ENCODE peak calls at places on chromosomes 16 and 17, in four cellular contexts. One of them, this sample, is unnamed.

GRCh38 chr16:10738231-10739077 is 5.2 kb upstream of the NUBP1 start:
- DNase-seq in IMR-90: peak
- DNase-seq in H9: peak
- DNase-seq in H1: no peak
- DNase-seq in this sample: peak

GRCh38 chr17:38604479-38605229 is 1.1 kb downstream of the SRCIN1 start:
- DNase-seq in H9: peak
- DNase-seq in H1: peak
- DNase-seq in IMR-90: no peak
- DNase-seq in this sample: peak

GRCh38 chr17:15966879-15967248 is 21.9 kb downstream of the ADORA2B start:
- DNase-seq in H9: peak
- DNase-seq in H1: peak
- DNase-seq in IMR-90: no peak
- DNase-seq in this sample: peak

GRCh38 chr17:78669975-78670518 is 92.9 kb upstream of the DNAH17 start:
- DNase-seq in H1: no peak
- DNase-seq in IMR-90: no peak
- DNase-seq in H9: no peak
- DNase-seq in this sample: no peak

GRCh38 chr17:57671546-57672204 is 73.4 kb downstream of the CCDC182 start:
- DNase-seq in H1: peak
- DNase-seq in H9: peak
- DNase-seq in IMR-90: peak
- DNase-seq in this sample: peak

GRCh38 chr17:29241015-29241963 is 5.4 kb upstream of the CRYBA1 start:
- DNase-seq in H1: no peak
- DNase-seq in H9: peak
- DNase-seq in IMR-90: peak
- DNase-seq in this sample: peak

GRCh38 chr17:42276359-42276608 is at the start of gene STAT5B:
- DNase-seq in H9: peak
- DNase-seq in IMR-90: peak
- DNase-seq in H1: peak
- DNase-seq in this sample: peak

GRCh38 chr17:72187544-72187943 is 66.7 kb downstream of the SOX9 start:
- DNase-seq in H9: no peak
- DNase-seq in IMR-90: peak
- DNase-seq in H1: no peak
- DNase-seq in this sample: no peak

GRCh38 chr17:72719582-72720493 is 372.6 kb downstream of the SLC39A11 start:
- DNase-seq in H9: no peak
- DNase-seq in IMR-90: peak
- DNase-seq in H1: no peak
- DNase-seq in this sample: no peak

GRCh38 chr17:56773124-56773523 is 60.6 kb downstream of the C17orf67 start:
- DNase-seq in H9: no peak
- DNase-seq in IMR-90: no peak
- DNase-seq in H1: no peak
- DNase-seq in this sample: no peak

GRCh38 chr17:32992360-32993033 is 850 bp downstream of the SPACA3 start:
- DNase-seq in IMR-90: no peak
- DNase-seq in H1: no peak
- DNase-seq in H9: no peak
- DNase-seq in this sample: no peak

GRCh38 chr17:39822051-39822450 is 42.1 kb downstream of the IKZF3 start:
- DNase-seq in H1: no peak
- DNase-seq in IMR-90: no peak
- DNase-seq in H9: no peak
- DNase-seq in this sample: no peak

GRCh38 chr16:50252082-50252611 is 14.2 kb upstream of the ADCY7 start:
- DNase-seq in H9: no peak
- DNase-seq in IMR-90: no peak
- DNase-seq in H1: no peak
- DNase-seq in this sample: no peak

GRCh38 chr17:41547921-41548843 is 20.1 kb upstream of the KRT19 start:
- DNase-seq in IMR-90: peak
- DNase-seq in H1: no peak
- DNase-seq in H9: no peak
- DNase-seq in this sample: no peak

GRCh38 chr16:17773698-17774101 is 302.9 kb upstream of the XYLT1 start:
- DNase-seq in H1: no peak
- DNase-seq in H9: no peak
- DNase-seq in IMR-90: peak
- DNase-seq in this sample: peak

GRCh38 chr17:285751-286422 is 66.7 kb downstream of the RPH3AL start:
- DNase-seq in H1: peak
- DNase-seq in IMR-90: no peak
- DNase-seq in H9: no peak
- DNase-seq in this sample: no peak

GRCh38 chr17:39225308-39225973 is at the start of gene STAC2:
- DNase-seq in H9: no peak
- DNase-seq in IMR-90: no peak
- DNase-seq in H1: no peak
- DNase-seq in this sample: no peak

GRCh38 chr17:50361561-50362480 is 11.2 kb downstream of the MRPL27 start:
- DNase-seq in H9: peak
- DNase-seq in H1: peak
- DNase-seq in IMR-90: peak
- DNase-seq in this sample: peak

GRCh38 chr17:61076649-61077048 is 323.0 kb upstream of the TBX2 start:
- DNase-seq in IMR-90: peak
- DNase-seq in H1: no peak
- DNase-seq in H9: no peak
- DNase-seq in this sample: no peak

GRCh38 chr17:54282886-54283285 is 460.2 kb downstream of the KIF2B start:
- DNase-seq in IMR-90: no peak
- DNase-seq in H9: no peak
- DNase-seq in H1: no peak
- DNase-seq in this sample: no peak
- H3K56ac ChIP-seq in IMR-90: no peak
- H3K56ac ChIP-seq in H9: no peak
- H3K56ac ChIP-seq in H1: no peak
- H3K56ac ChIP-seq in this sample: no peak

GRCh38 chr17:35079547-35079946 is 16.0 kb upstream of the RFFL start:
- DNase-seq in H9: no peak
- DNase-seq in IMR-90: peak
- DNase-seq in H1: no peak
- DNase-seq in this sample: no peak

GRCh38 chr17:35074711-35075707 is 11.5 kb upstream of the RFFL start:
- DNase-seq in H1: no peak
- DNase-seq in H9: no peak
- DNase-seq in IMR-90: no peak
- DNase-seq in this sample: no peak

GRCh38 chr17:35073183-35073790 is 9.8 kb upstream of the RFFL start:
- DNase-seq in H9: no peak
- DNase-seq in IMR-90: no peak
- DNase-seq in H1: no peak
- DNase-seq in this sample: no peak

GRCh38 chr17:35073991-35074627 is 10.6 kb upstream of the RFFL start:
- DNase-seq in H9: no peak
- DNase-seq in IMR-90: no peak
- DNase-seq in H1: no peak
- DNase-seq in this sample: no peak

GRCh38 chr17:35076874-35077273 is 13.4 kb upstream of the RFFL start:
- DNase-seq in IMR-90: no peak
- DNase-seq in H1: no peak
- DNase-seq in H9: no peak
- DNase-seq in this sample: no peak
- H3K56ac ChIP-seq in IMR-90: no peak
- H3K56ac ChIP-seq in H1: no peak
- H3K56ac ChIP-seq in H9: no peak
- H3K56ac ChIP-seq in this sample: no peak

GRCh38 chr17:62616993-62617893 is 10.2 kb upstream of the MRC2 start:
- DNase-seq in H9: peak
- DNase-seq in IMR-90: peak
- DNase-seq in H1: peak
- DNase-seq in this sample: peak

GRCh38 chr17:62617894-62618472 is 9.5 kb upstream of the MRC2 start:
- DNase-seq in H1: no peak
- DNase-seq in IMR-90: peak
- DNase-seq in H9: no peak
- DNase-seq in this sample: peak

GRCh38 chr17:62619413-62620155 is 7.9 kb upstream of the MRC2 start:
- DNase-seq in IMR-90: no peak
- DNase-seq in H9: peak
- DNase-seq in H1: no peak
- DNase-seq in this sample: no peak

GRCh38 chr17:62618647-62619412 is 8.6 kb upstream of the MRC2 start:
- DNase-seq in IMR-90: no peak
- DNase-seq in H9: no peak
- DNase-seq in H1: no peak
- DNase-seq in this sample: peak

GRCh38 chr17:62621223-62621622 is 6.2 kb upstream of the MRC2 start:
- DNase-seq in H1: no peak
- DNase-seq in H9: no peak
- DNase-seq in IMR-90: no peak
- DNase-seq in this sample: no peak
- H3K56ac ChIP-seq in H1: no peak
- H3K56ac ChIP-seq in H9: no peak
- H3K56ac ChIP-seq in IMR-90: no peak
- H3K56ac ChIP-seq in this sample: peak

DNA sequence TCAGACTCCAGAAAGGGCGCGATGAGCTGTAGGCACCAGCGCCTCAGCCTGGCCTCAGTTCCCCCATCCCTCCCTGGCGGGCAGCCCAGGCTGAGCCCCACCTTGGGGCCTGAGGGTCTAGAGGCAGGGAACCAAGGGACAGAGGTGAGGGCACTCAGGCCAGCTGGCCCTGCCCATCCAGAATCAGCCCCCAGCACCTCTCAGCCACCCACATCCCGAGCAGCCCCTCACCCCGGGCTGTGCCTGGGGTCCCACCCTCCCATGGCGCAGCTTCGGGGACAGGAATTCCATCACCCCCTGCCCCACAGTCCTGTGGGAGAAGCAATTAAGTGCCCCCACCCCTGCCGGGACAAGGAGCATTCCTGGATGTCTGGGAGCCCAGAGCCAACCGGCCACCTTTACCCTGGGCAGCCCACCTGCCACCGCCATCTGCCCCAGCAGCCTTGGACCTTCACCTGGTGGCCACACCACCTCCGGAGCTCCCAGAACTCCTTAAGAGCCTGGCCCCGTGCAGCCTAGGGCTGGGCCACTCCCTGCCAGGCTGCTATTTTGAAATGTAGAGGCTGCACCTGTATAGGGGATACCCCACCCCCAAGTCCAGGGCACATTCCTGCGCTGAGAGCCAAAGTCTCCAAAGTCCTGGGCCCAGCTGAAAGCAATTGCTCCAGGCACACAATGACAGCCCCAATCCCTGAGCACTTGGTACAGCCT is 33.7 kb upstream of the PVALEF start:
- DNase-seq in IMR-90: no peak
- DNase-seq in H1: no peak
- DNase-seq in H9: no peak
- DNase-seq in this sample: no peak
- H3K56ac ChIP-seq in IMR-90: no peak
- H3K56ac ChIP-seq in H1: no peak
- H3K56ac ChIP-seq in H9: no peak
- H3K56ac ChIP-seq in this sample: no peak

DNA sequence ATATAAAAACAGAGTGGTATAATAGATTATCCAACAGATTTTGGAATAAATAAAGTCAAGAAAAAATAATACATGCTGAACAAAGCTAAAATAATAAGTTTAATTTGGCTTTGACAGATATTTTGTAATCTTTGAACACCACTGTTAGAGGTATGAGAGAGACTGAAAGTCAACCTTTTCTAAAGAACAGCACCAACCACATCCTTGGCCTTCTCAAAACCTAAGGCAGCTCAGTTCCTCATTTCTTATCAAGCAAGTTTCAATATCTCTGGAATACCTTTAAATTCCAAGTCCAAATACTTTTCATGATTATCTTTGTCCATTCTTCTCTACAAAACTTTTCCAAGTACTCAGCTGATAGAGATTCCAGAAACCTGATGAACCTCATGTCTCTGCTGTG is 1603.8 kb downstream of the CDH8 start:
- DNase-seq in H9: no peak
- DNase-seq in IMR-90: no peak
- DNase-seq in H1: no peak
- DNase-seq in this sample: no peak
- H3K56ac ChIP-seq in H9: no peak
- H3K56ac ChIP-seq in IMR-90: no peak
- H3K56ac ChIP-seq in H1: no peak
- H3K56ac ChIP-seq in this sample: no peak